ENCODE peak calls at places on chromosomes 12 and 14, in six cellular contexts. A is breast epithelium, N is lower leg skin, D is activated T-cell treated with anti-CD3 and anti-CD28 coated beads for 4 hours, Z is heart left ventricle, U is pancreas. C is an unnamed sample.

GRCh38 chr14:104509673-104510072 is 69.9 kb upstream of the C14orf180 start:
- DNase-seq in N (no peak), D (no peak), A (no peak), U (no peak), Z (no peak), C (peak; percentile 49)

GRCh38 chr14:97210202-97210601 is 413.0 kb downstream of the VRK1 start:
- DNase-seq in A (no peak), U (no peak), Z (no peak), N (no peak), D (no peak), C (no peak)

GRCh38 chr12:52494518-52494917 is 1.5 kb upstream of the KRT6A start:
- DNase-seq in U (no peak), A (no peak), D (no peak), N (peak; percentile 86), Z (no peak), C (peak; percentile 74)

GRCh38 chr12:6336079-6336858 is 5.6 kb downstream of the TNFRSF1A start:
- DNase-seq in N (peak; percentile 93), Z (peak; percentile 91), D (peak; percentile 42), A (peak; percentile 89), U (peak; percentile 85), C (peak; percentile 81)

GRCh38 chr12:103327676-103328075 is 168.1 kb downstream of the C12orf42 start:
- DNase-seq in D (no peak), Z (no peak), U (no peak), A (no peak), N (no peak), C (no peak)

GRCh38 chr12:22332191-22332590 is 2.3 kb downstream of the ST8SIA1 start:
- DNase-seq in U (no peak), D (no peak), A (no peak), Z (no peak), N (no peak), C (no peak)

GRCh38 chr14:86221000-86221399 is 691.1 kb downstream of the FLRT2 start:
- DNase-seq in N (no peak), A (no peak), D (no peak), U (no peak), Z (no peak), C (no peak)

GRCh38 chr14:99724196-99724891 is 40.2 kb downstream of the CYP46A1 start:
- DNase-seq in D (no peak), Z (no peak), A (no peak), U (no peak), N (no peak), C (no peak)

GRCh38 chr14:78530078-78530477 is 359.9 kb downstream of the NRXN3 start:
- DNase-seq in D (no peak), Z (no peak), A (no peak), N (no peak), U (no peak), C (no peak)

GRCh38 chr14:33642080-33642479 is 308.8 kb downstream of the EGLN3 start:
- DNase-seq in A (no peak), D (no peak), N (no peak), U (no peak), Z (no peak), C (no peak)

GRCh38 chr12:67827820-67828383 is 161.3 kb upstream of the IFNG-AS1 start:
- DNase-seq in Z (no peak), D (peak; percentile 18), N (no peak), U (no peak), A (no peak), C (no peak)

GRCh38 chr12:94805749-94806148 is 155.4 kb upstream of the TMCC3 start:
- DNase-seq in D (no peak), A (no peak), U (no peak), N (no peak), Z (no peak), C (no peak)

GRCh38 chr12:101838628-101839323 is 8.0 kb upstream of the GNPTAB start:
- DNase-seq in U (no peak), N (no peak), Z (no peak), D (no peak), A (no peak), C (no peak)

GRCh38 chr14:23929822-23930294 is 23.7 kb upstream of the DHRS4 start:
- DNase-seq in Z (peak; percentile 76), N (peak; percentile 69), A (peak; percentile 76), U (peak; percentile 87), D (peak; percentile 87), C (no peak)

GRCh38 chr12:111748867-111749266 is 17.9 kb upstream of the ALDH2 start:
- DNase-seq in N (no peak), Z (no peak), A (no peak), D (no peak), U (no peak), C (no peak)

GRCh38 chr12:56694161-56694560 is 6.1 kb upstream of the PTGES3 start:
- DNase-seq in N (no peak), Z (no peak), D (no peak), A (peak; percentile 2), U (no peak), C (no peak)

GRCh38 chr14:59463773-59464650 is 1.2 kb downstream of the GPR135 start:
- DNase-seq in N (no peak), U (no peak), A (no peak), D (no peak), Z (peak; percentile 31), C (peak; percentile 90)

GRCh38 chr14:103543140-103543539 is 14.1 kb downstream of the TRMT61A start:
- DNase-seq in A (no peak), Z (no peak), D (no peak), U (peak; percentile 41), N (no peak), C (peak; percentile 75)

GRCh38 chr14:66365388-66365787 is 120.8 kb upstream of the CCDC196 start:
- DNase-seq in U (no peak), N (no peak), D (no peak), A (no peak), Z (no peak), C (no peak)